ENCODE peak calls at places on chromosomes 13 and 19, in four cellular contexts. One of them, this sample, is unnamed.

GRCh38 chr19:18493440-18494266 is 28.2 kb downstream of the ELL start:
- DNase-seq in H1: no peak
- DNase-seq in H9: no peak
- DNase-seq in IMR-90: no peak
- DNase-seq in this sample: no peak

GRCh38 chr19:38596057-38596981 is 21.4 kb downstream of the MAP4K1 start:
- DNase-seq in H1: peak; percentile 87
- DNase-seq in H9: peak; percentile 96
- DNase-seq in IMR-90: no peak
- DNase-seq in this sample: peak; percentile 91

GRCh38 chr19:48714759-48715261 is 4.7 kb downstream of the MAMSTR start:
- DNase-seq in H1: no peak
- DNase-seq in H9: no peak
- DNase-seq in IMR-90: no peak
- DNase-seq in this sample: no peak

GRCh38 chr13:31797154-31797775 is 57.9 kb downstream of the RXFP2 start:
- DNase-seq in H1: no peak
- DNase-seq in H9: no peak
- DNase-seq in IMR-90: peak; percentile 55
- DNase-seq in this sample: peak; percentile 37

GRCh38 chr19:40803857-40804782 is 5.1 kb downstream of the EGLN2 start:
- DNase-seq in H1: no peak
- DNase-seq in H9: peak; percentile 71
- DNase-seq in IMR-90: no peak
- DNase-seq in this sample: peak; percentile 64

GRCh38 chr19:12721656-12722565 is 1.8 kb downstream of the TNPO2 start:
- DNase-seq in H1: peak; percentile 66
- DNase-seq in H9: peak; percentile 89
- DNase-seq in IMR-90: peak; percentile 74
- DNase-seq in this sample: peak; percentile 90

GRCh38 chr19:19488041-19488874 is 27.1 kb downstream of the TSSK6 start:
- DNase-seq in H1: no peak
- DNase-seq in H9: no peak
- DNase-seq in IMR-90: no peak
- DNase-seq in this sample: peak; percentile 63

GRCh38 chr19:50266896-50267295 is 62.3 kb downstream of the KCNC3 start:
- DNase-seq in H1: peak; percentile 84
- DNase-seq in H9: peak; percentile 97
- DNase-seq in IMR-90: no peak
- DNase-seq in this sample: peak; percentile 87

GRCh38 chr13:46181799-46182490 is at the start of gene LCP1:
- DNase-seq in H1: no peak
- DNase-seq in H9: no peak
- DNase-seq in IMR-90: no peak
- DNase-seq in this sample: peak; percentile 62

GRCh38 chr19:41726493-41726892 is 18.1 kb downstream of the CEACAM5 start:
- DNase-seq in H1: no peak
- DNase-seq in H9: no peak
- DNase-seq in IMR-90: no peak
- DNase-seq in this sample: no peak

GRCh38 chr13:29535663-29536655 is 59.5 kb downstream of the SLC7A1 start:
- DNase-seq in H1: no peak
- DNase-seq in H9: no peak
- DNase-seq in IMR-90: no peak
- DNase-seq in this sample: no peak

GRCh38 chr13:90562388-90562787 is 785.1 kb upstream of the MIR17HG start:
- DNase-seq in H1: no peak
- DNase-seq in H9: no peak
- DNase-seq in IMR-90: no peak
- DNase-seq in this sample: no peak

GRCh38 chr19:19674315-19674714 is 5.7 kb downstream of the ZNF101 start:
- DNase-seq in H1: no peak
- DNase-seq in H9: no peak
- DNase-seq in IMR-90: no peak
- DNase-seq in this sample: no peak

GRCh38 chr19:50510121-50510670 is 795 bp downstream of the JOSD2 start:
- DNase-seq in H1: no peak
- DNase-seq in H9: no peak
- DNase-seq in IMR-90: no peak
- DNase-seq in this sample: no peak

GRCh38 chr13:46124531-46124966 is 19.7 kb upstream of the CPB2 start:
- DNase-seq in H1: no peak
- DNase-seq in H9: no peak
- DNase-seq in IMR-90: no peak
- DNase-seq in this sample: no peak

GRCh38 chr13:26679945-26680516 is 80.6 kb downstream of the GPR12 start:
- DNase-seq in H1: no peak
- DNase-seq in H9: peak; percentile 58
- DNase-seq in IMR-90: peak; percentile 54
- DNase-seq in this sample: peak; percentile 77

GRCh38 chr13:111614009-111614408 is 293.6 kb downstream of the TEX29 start:
- DNase-seq in H1: no peak
- DNase-seq in H9: peak; percentile 7
- DNase-seq in IMR-90: no peak
- DNase-seq in this sample: no peak

GRCh38 chr19:54455786-54456422 is 6.9 kb downstream of the LENG8 start:
- DNase-seq in H1: no peak
- DNase-seq in H9: no peak
- DNase-seq in IMR-90: no peak
- DNase-seq in this sample: no peak

GRCh38 chr19:33302175-33302973 is at the start of gene CEBPA:
- DNase-seq in H1: peak; percentile 58
- DNase-seq in H9: peak; percentile 84
- DNase-seq in IMR-90: peak; percentile 72
- DNase-seq in this sample: peak; percentile 92

GRCh38 chr13:41864658-41865057 is 96.3 kb downstream of the VWA8 start:
- DNase-seq in H1: no peak
- DNase-seq in H9: no peak
- DNase-seq in IMR-90: no peak
- DNase-seq in this sample: no peak

GRCh38 chr19:17778621-17779280 is 16.2 kb upstream of the B3GNT3 start:
- DNase-seq in H1: no peak
- DNase-seq in H9: peak; percentile 71
- DNase-seq in IMR-90: no peak
- DNase-seq in this sample: peak; percentile 60

GRCh38 chr19:41998246-41999020 is 4.4 kb upstream of the ATP1A3 start:
- DNase-seq in H1: no peak
- DNase-seq in H9: peak; percentile 75
- DNase-seq in IMR-90: peak; percentile 39
- DNase-seq in this sample: peak; percentile 59

GRCh38 chr19:33251076-33251475 is 25.4 kb upstream of the SLC7A10 start:
- DNase-seq in H1: no peak
- DNase-seq in H9: no peak
- DNase-seq in IMR-90: no peak
- DNase-seq in this sample: no peak

GRCh38 chr13:113020323-113021080 is 51.5 kb downstream of the MCF2L start:
- DNase-seq in H1: no peak
- DNase-seq in H9: no peak
- DNase-seq in IMR-90: no peak
- DNase-seq in this sample: no peak

GRCh38 chr19:11539495-11540365 is 1.1 kb downstream of the CNN1 start:
- DNase-seq in H1: no peak
- DNase-seq in H9: no peak
- DNase-seq in IMR-90: peak; percentile 22
- DNase-seq in this sample: peak; percentile 89

GRCh38 chr13:38381840-38382239 is 32.2 kb downstream of the UFM1 start:
- DNase-seq in H1: no peak
- DNase-seq in H9: no peak
- DNase-seq in IMR-90: no peak
- DNase-seq in this sample: no peak

GRCh38 chr13:51122868-51123267 is 11.8 kb upstream of the C13orf42 start:
- DNase-seq in H1: no peak
- DNase-seq in H9: no peak
- DNase-seq in IMR-90: no peak
- DNase-seq in this sample: peak; percentile 85

GRCh38 chr19:47134533-47134932 is 3.9 kb downstream of the SAE1 start:
- DNase-seq in H1: no peak
- DNase-seq in H9: no peak
- DNase-seq in IMR-90: no peak
- DNase-seq in this sample: no peak

GRCh38 chr19:16386619-16387240 is 62.1 kb downstream of the KLF2 start:
- DNase-seq in H1: peak; percentile 25
- DNase-seq in H9: peak; percentile 71
- DNase-seq in IMR-90: peak; percentile 69
- DNase-seq in this sample: peak; percentile 70

GRCh38 chr19:35140898-35141626 is 2.0 kb upstream of the FXYD7 start:
- DNase-seq in H1: peak; percentile 86
- DNase-seq in H9: peak; percentile 98
- DNase-seq in IMR-90: peak; percentile 86
- DNase-seq in this sample: peak; percentile 95

GRCh38 chr13:34003712-34004111 is 185.8 kb downstream of the RFC3 start:
- DNase-seq in H1: no peak
- DNase-seq in H9: no peak
- DNase-seq in IMR-90: no peak
- DNase-seq in this sample: no peak

GRCh38 chr13:51243832-51244231 is 21.6 kb downstream of the FAM124A start:
- DNase-seq in H1: peak; percentile 87
- DNase-seq in H9: peak; percentile 96
- DNase-seq in IMR-90: no peak
- DNase-seq in this sample: peak; percentile 46

GRCh38 chr13:75555836-75556235 is 6.2 kb downstream of the UCHL3 start:
- DNase-seq in H1: no peak
- DNase-seq in H9: no peak
- DNase-seq in IMR-90: no peak
- DNase-seq in this sample: no peak

GRCh38 chr19:8612807-8613171 is 2.3 kb upstream of the ADAMTS10 start:
- DNase-seq in H1: no peak
- DNase-seq in H9: no peak
- DNase-seq in IMR-90: no peak
- DNase-seq in this sample: no peak

DNA sequence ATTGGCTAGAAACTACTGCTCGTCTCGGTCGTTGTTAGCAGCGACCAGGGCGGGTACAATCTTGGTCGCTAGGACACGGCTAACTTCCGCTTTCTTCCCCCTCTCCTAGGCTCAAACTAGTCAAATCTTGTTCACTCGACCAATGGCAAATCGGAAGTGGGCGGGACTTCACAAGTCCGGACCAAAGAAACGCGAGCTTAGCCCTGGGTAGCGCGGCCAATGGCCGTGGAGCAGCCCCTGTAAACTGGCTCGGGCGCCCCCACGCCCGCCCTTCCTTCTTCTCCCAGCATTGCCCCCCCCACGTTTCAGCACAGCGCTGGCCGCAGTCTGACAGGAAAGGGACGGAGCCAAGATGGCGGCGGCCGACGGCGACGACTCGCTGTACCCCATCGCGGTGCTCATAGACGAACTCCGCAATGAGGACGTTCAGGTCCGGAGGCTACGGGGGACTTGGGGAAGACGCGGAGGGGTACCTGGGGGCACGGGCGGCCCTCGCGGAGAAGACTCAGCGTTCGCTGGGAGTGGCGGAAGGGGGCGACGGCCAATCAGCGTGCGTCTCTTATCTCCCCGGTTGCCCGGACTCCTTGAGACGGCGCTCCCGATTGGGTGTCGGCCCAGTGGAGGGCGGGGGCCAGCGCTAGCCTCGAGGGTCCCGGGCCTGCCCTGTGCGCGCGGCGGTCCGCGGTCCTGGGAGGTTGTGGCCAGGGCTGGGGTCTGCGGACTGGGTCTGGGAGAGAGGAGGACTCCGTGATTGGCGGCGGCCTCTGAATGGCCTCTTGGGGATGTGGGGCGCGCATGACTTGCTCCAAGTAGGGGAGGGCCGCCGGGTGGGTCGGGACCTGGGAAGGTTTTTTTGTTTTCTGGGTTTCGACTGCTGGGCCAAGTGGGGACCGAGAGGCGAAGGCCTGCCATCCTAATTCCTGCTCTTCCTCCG is at the start of gene PPP2R1A:
- DNase-seq in H1: peak; percentile 100
- DNase-seq in H9: peak; percentile 100
- DNase-seq in IMR-90: peak; percentile 100
- DNase-seq in this sample: peak; percentile 100
- H3K23ac ChIP-seq in H1: no peak within 1 kb of the TSS
- H3K23ac ChIP-seq in H9: no peak within 1 kb of the TSS
- H3K23ac ChIP-seq in IMR-90: peak within 1 kb of the TSS; percentile 99
- H3K23ac ChIP-seq in this sample: peak within 1 kb of the TSS; percentile 66

GRCh38 chr13:93714171-93714570 is 487.6 kb downstream of the GPC6 start:
- DNase-seq in H1: no peak
- DNase-seq in H9: no peak
- DNase-seq in IMR-90: peak; percentile 15
- DNase-seq in this sample: no peak

GRCh38 chr13:93721483-93721882 is 494.9 kb downstream of the GPC6 start:
- DNase-seq in H1: no peak
- DNase-seq in H9: no peak
- DNase-seq in IMR-90: no peak
- DNase-seq in this sample: no peak

GRCh38 chr13:93715866-93716265 is 489.3 kb downstream of the GPC6 start:
- DNase-seq in H1: no peak
- DNase-seq in H9: no peak
- DNase-seq in IMR-90: peak; percentile 59
- DNase-seq in this sample: no peak

GRCh38 chr13:93716623-93717022 is 490.0 kb downstream of the GPC6 start:
- DNase-seq in H1: no peak
- DNase-seq in H9: no peak
- DNase-seq in IMR-90: peak; percentile 79
- DNase-seq in this sample: no peak
- H4K5ac ChIP-seq in H1: no peak overlapping the region
- H4K5ac ChIP-seq in H9: no peak overlapping the region
- H4K5ac ChIP-seq in IMR-90: no peak overlapping the region
- H4K5ac ChIP-seq in this sample: no peak overlapping the region

GRCh38 chr19:2055871-2056809 is 5.1 kb upstream of the MKNK2 start:
- DNase-seq in H1: no peak
- DNase-seq in H9: no peak
- DNase-seq in IMR-90: peak; percentile 64
- DNase-seq in this sample: peak; percentile 78
- H2BK5ac ChIP-seq in H1: peak overlapping the region; percentile 89
- H2BK5ac ChIP-seq in H9: no peak overlapping the region
- H2BK5ac ChIP-seq in IMR-90: peak overlapping the region; percentile 80
- H2BK5ac ChIP-seq in this sample: no peak overlapping the region

DNA sequence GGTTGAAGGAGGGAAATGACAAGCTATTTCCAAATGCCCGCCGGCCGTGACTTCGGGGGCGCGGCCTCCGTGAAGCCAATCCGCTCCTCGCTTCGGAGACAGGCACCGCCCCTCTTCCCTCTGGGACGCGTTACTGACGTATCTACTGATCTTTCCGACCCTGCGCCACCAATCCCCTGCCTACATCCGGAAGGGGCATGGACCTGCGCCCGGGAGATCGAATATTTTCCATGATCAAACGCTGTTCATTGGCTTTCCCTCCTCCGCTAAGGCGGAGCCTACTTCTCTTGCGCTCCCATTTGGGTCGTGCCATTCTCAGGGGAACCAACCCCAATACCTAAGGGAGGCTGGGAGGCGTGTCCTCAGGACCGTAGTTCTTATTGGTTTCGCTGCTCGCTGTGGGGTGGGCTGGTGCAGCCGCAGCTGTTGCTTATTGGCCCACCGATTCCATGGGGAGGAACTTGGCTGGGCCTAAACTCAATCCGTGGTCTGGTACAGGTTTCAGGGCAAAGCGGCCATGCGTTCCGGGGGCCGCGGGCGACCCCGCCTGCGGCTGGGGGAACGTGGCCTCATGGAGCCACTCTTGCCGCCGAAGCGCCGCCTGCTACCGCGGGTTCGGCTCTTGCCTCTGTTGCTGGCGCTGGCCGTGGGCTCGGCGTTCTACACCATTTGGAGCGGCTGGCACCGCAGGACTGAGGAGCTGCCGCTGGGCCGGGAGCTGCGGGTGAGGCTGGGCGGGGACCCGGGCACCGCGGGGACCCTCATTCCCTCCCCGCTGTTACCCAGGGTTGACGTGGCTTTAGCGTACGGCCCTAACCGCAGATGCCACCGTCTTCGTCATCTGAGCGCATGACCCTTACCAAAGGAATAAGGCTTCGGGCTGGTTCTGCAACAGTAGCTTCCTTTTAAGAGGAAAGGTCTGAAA is at the start of gene QPCTL:
- DNase-seq in H1: peak; percentile 99
- DNase-seq in H9: peak; percentile 99
- DNase-seq in IMR-90: peak; percentile 100
- DNase-seq in this sample: peak; percentile 100
- H3K23ac ChIP-seq in H1: no peak within 1 kb of the TSS
- H3K23ac ChIP-seq in H9: no peak within 1 kb of the TSS
- H3K23ac ChIP-seq in IMR-90: peak within 1 kb of the TSS; percentile 94
- H3K23ac ChIP-seq in this sample: no peak within 1 kb of the TSS

This sample was measured in mesendoderm.